ENCODE peak calls at places on chromosome 2, in five cellular contexts. T is gastrocnemius medialis, Q is Peyer's patch, R is A549, Z is stomach. G is an unnamed sample.

GRCh38 chr2:43024515-43024962 is 201.9 kb downstream of the ZFP36L2 start:
- DNase-seq in Q (peak), Z (peak), R (peak), T (peak), G (peak)

GRCh38 chr2:101823347-101823791 is 125.9 kb downstream of the MAP4K4 start:
- DNase-seq in Q (peak), Z (peak), T (peak), R (peak), G (peak)

GRCh38 chr2:104945866-104946265 is 92.0 kb downstream of the POU3F3 start:
- DNase-seq in R (no peak), Z (no peak), Q (no peak), T (no peak), G (no peak)

GRCh38 chr2:196218109-196218508 is 46.7 kb upstream of the STK17B start:
- DNase-seq in Q (no peak), R (no peak), Z (no peak), T (no peak), G (no peak)

GRCh38 chr2:143397886-143398614 is 268.8 kb downstream of the ARHGAP15 start:
- DNase-seq in Q (no peak), T (no peak), Z (no peak), R (no peak), G (no peak)

GRCh38 chr2:234954551-234954992 is 2.8 kb downstream of the SH3BP4 start:
- DNase-seq in Q (no peak), T (no peak), R (no peak), Z (no peak), G (no peak)

GRCh38 chr2:103496850-103497249 is 735.0 kb downstream of the TMEM182 start:
- DNase-seq in T (no peak), R (no peak), Q (no peak), Z (no peak), G (no peak)

GRCh38 chr2:43071629-43072550 is 154.5 kb downstream of the ZFP36L2 start:
- DNase-seq in R (no peak), Z (no peak), T (no peak), Q (peak), G (no peak)

GRCh38 chr2:220228310-220229006 is 601.0 kb downstream of the SLC4A3 start:
- DNase-seq in R (peak), T (no peak), Q (no peak), Z (no peak), G (no peak)

DNA sequence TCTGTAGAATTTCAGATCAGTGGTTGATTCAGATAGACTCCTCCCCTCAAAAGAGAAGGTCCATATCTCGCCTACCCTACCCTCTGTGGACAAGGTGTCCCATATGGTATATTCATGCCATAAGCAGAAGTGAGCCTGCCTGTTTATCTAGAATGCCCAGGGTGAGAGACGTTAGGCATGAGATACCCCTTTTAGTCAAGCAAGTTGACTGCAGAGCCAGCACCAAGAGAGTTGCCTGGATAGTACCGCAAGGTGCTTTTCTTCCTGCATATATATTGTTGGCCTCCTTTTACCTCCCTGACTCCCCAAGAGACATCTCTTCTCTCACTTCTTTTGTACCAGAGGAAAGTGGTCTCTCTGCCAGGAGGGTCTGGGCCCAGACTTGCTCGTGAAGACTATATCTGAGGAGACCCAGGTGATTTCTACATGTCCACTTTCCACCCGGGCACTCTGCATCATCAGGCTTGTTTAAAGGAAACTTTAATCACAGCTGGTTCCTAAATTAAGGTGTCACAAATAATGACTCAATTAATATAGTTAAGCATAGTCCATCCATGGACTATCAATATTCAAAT is 4.0 kb downstream of the ITGA4 start:
- DNase-seq in Z (no peak), T (no peak), Q (no peak), R (no peak), G (peak)
- TF ChIP-seq POLR2A in Z (no peak), T (no peak), Q (no peak), R (no peak), G (peak)

GRCh38 chr2:160561551-160562280 is 68.1 kb upstream of the RBMS1 start:
- DNase-seq in Q (no peak), T (no peak), R (peak), Z (no peak), G (no peak)

GRCh38 chr2:160562730-160563129 is 69.1 kb upstream of the RBMS1 start:
- DNase-seq in T (no peak), Q (no peak), Z (no peak), R (peak), G (no peak)

GRCh38 chr2:160555420-160555819 is 61.8 kb upstream of the RBMS1 start:
- DNase-seq in R (no peak), Z (no peak), T (no peak), Q (no peak), G (no peak)

GRCh38 chr2:160558531-160558930 is 64.9 kb upstream of the RBMS1 start:
- DNase-seq in Z (no peak), R (no peak), Q (no peak), T (no peak), G (no peak)

GRCh38 chr2:160557903-160558302 is 64.3 kb upstream of the RBMS1 start:
- DNase-seq in T (no peak), Z (no peak), Q (no peak), R (no peak), G (no peak)
- TF ChIP-seq POLR2A in T (no peak), Z (no peak), Q (no peak), R (no peak), G (no peak)

GRCh38 chr2:30447149-30448045 is at the start of gene LCLAT1:
- DNase-seq in Z (peak), T (peak), R (peak), Q (peak), G (peak)
- TF ChIP-seq POLR2A in Z (no peak), T (no peak), R (peak), Q (peak), G (peak)

GRCh38 chr2:113965228-113965627 is 75.3 kb downstream of the ACTR3 start:
- DNase-seq in T (no peak), Q (no peak), R (no peak), Z (no peak), G (no peak)

GRCh38 chr2:113965644-113966043 is 75.8 kb downstream of the ACTR3 start:
- DNase-seq in Z (no peak), T (no peak), Q (no peak), R (peak), G (peak)

GRCh38 chr2:113964436-113964835 is 74.5 kb downstream of the ACTR3 start:
- DNase-seq in Z (no peak), T (no peak), Q (no peak), R (no peak), G (no peak)

GRCh38 chr2:113962692-113963480 is 73.0 kb downstream of the ACTR3 start:
- DNase-seq in Z (no peak), Q (no peak), T (no peak), R (no peak), G (no peak)

GRCh38 chr2:113963965-113964364 is 74.1 kb downstream of the ACTR3 start:
- DNase-seq in Q (no peak), T (no peak), R (no peak), Z (no peak), G (no peak)
- TF ChIP-seq POLR2A in Q (no peak), T (no peak), R (no peak), Z (no peak), G (no peak)

DNA sequence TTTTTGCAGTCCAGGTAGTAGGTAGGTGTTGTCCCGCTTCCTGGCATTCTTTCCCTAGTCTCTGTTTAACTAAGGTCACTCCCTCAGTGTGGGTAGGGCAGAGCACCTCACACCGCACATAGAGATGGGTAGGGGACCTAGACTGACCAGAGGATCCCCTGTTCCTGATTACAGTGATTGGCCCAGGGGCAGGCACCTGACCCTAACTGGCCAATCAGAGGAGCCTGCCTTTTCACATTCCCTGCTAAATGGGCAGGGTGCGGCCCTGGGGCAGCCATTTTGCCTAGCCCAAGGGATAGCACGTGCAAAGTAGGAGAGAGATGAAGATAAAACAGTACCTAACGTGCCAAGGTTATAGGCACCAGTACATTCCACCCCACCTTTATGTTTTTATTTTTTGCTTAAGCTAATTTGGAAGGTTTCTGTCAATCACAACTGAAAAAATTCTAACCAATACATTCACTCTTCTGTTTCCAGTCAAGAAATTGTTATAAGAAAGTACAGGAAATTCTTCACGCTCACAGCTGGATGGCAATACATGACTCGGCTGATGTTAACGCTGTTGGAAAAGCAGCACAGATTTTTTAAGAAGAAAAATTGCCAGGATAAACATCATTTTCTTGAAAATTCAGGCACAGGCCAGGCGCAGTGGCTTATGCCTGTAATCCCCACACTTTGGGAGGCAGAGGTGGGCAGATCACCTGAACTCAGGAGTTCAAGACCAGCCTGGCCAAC is 46.3 kb downstream of the STPG4 start:
- DNase-seq in Z (no peak), Q (no peak), T (no peak), R (no peak), G (no peak)
- TF ChIP-seq POLR2A in Z (no peak), Q (no peak), T (no peak), R (no peak), G (no peak)